ENCODE peak calls at places on chromosomes 13 and 19, in ten cellular contexts. L is uterus; X is AG09309; I is activated naive CD8-positive, alpha-beta T cell treated with anti-CD3 and anti-CD28 coated beads, Interleukin-2, amount 50 U/mL, for 24 hours; S is endothelial cell; H is stimulated activated CD4-positive, alpha-beta T cell treated with anti-CD3 and anti-CD28 coated beads, Interleukin-15, amount 100 ng/mL, for 1 hour; B is H9; A is epithelial cell of esophagus; K is OCI-LY7; E is EL. Z is an unnamed sample.
A peak's percentile ranks its signal among the peaks of the same experiment; 100 is the strongest.

GRCh38 chr13:114034481-114034891 is 60.6 kb upstream of the C13orf46 start:
- DNase-seq in K (no peak), H (no peak), L (no peak), S (no peak), I (no peak), X (no peak), A (no peak), B (no peak), E (no peak), Z (no peak)

GRCh38 chr19:49142866-49143335 is 12.3 kb downstream of the HRC start:
- DNase-seq in I (peak; percentile 78), K (peak; percentile 80), H (no peak), B (peak; percentile 98), E (peak; percentile 95), L (peak; percentile 73), A (peak; percentile 91), S (peak; percentile 91), X (peak; percentile 56), Z (peak; percentile 86)

GRCh38 chr19:38538793-38539528 is 78.8 kb downstream of the MAP4K1 start:
- DNase-seq in L (no peak), A (peak; percentile 9), S (no peak), I (no peak), K (peak; percentile 33), X (no peak), E (no peak), B (no peak), H (no peak), Z (no peak)

GRCh38 chr19:19900124-19900523 is 622 bp upstream of the ZNF93 start:
- DNase-seq in A (no peak), I (peak; percentile 18), H (no peak), X (no peak), L (no peak), E (peak; percentile 82), K (no peak), S (peak; percentile 13), B (no peak), Z (no peak)

GRCh38 chr13:110099922-110100321 is 207.0 kb downstream of the COL4A1 start:
- DNase-seq in K (no peak), B (no peak), I (no peak), X (no peak), E (no peak), H (no peak), L (no peak), A (no peak), S (no peak), Z (no peak)

GRCh38 chr19:6551607-6552450 is 21.0 kb downstream of the TNFSF9 start:
- DNase-seq in A (no peak), S (no peak), B (peak; percentile 86), H (peak; percentile 9), E (no peak), K (no peak), L (no peak), I (peak; percentile 78), X (no peak), Z (no peak)

GRCh38 chr13:21567714-21568113 is 36.3 kb downstream of the MICU2 start:
- DNase-seq in I (no peak), A (peak; percentile 21), X (no peak), E (no peak), K (no peak), L (no peak), B (no peak), S (no peak), H (no peak), Z (no peak)

GRCh38 chr19:7488736-7489353 is at the start of gene PEX11G:
- DNase-seq in S (peak; percentile 94), H (peak; percentile 82), K (peak; percentile 80), E (peak; percentile 85), B (peak; percentile 94), A (peak; percentile 76), X (no peak), I (peak; percentile 95), L (peak; percentile 94), Z (peak; percentile 46)

GRCh38 chr13:21109168-21109567 is 47.8 kb upstream of the LATS2 start:
- DNase-seq in S (no peak), A (no peak), B (no peak), X (no peak), E (no peak), I (no peak), K (no peak), L (no peak), H (no peak), Z (no peak)

GRCh38 chr19:33399081-33399744 is 25.7 kb downstream of the CEBPG start:
- DNase-seq in K (no peak), L (no peak), S (no peak), B (no peak), H (no peak), X (no peak), A (no peak), I (no peak), E (no peak), Z (no peak)

GRCh38 chr13:111186305-111186930 is 71.3 kb downstream of the ARHGEF7 start:
- DNase-seq in E (no peak), X (no peak), K (peak; percentile 27), B (no peak), A (no peak), L (no peak), I (no peak), S (no peak), H (no peak), Z (no peak)

GRCh38 chr13:23794267-23795161 is 94.7 kb downstream of the MIPEP start:
- DNase-seq in B (no peak), L (no peak), S (no peak), H (no peak), A (peak; percentile 39), X (peak; percentile 32), K (peak; percentile 32), I (no peak), E (peak; percentile 71), Z (no peak)

GRCh38 chr19:48603001-48603400 is 3.5 kb upstream of the SPACA4 start:
- DNase-seq in S (no peak), H (no peak), E (no peak), I (no peak), B (no peak), K (no peak), X (no peak), L (no peak), A (no peak), Z (no peak)

GRCh38 chr13:48873598-48873997 is 102.1 kb upstream of the FNDC3A start:
- DNase-seq in E (peak; percentile 78), L (no peak), B (peak; percentile 85), X (no peak), A (peak; percentile 71), I (no peak), S (no peak), H (no peak), K (no peak), Z (no peak)

GRCh38 chr19:55642153-55643002 is 1.1 kb upstream of the ZNF581 start:
- DNase-seq in H (no peak), L (no peak), B (no peak), K (peak; percentile 63), A (peak; percentile 27), I (peak; percentile 54), S (no peak), E (peak; percentile 36), X (no peak), Z (no peak)

GRCh38 chr19:10378124-10378523 is 2.2 kb downstream of the TYK2 start:
- DNase-seq in K (no peak), S (no peak), L (no peak), H (no peak), E (no peak), I (no peak), X (no peak), A (no peak), B (no peak), Z (no peak)

GRCh38 chr19:51811344-51811743 is 16.4 kb downstream of the FPR3 start:
- DNase-seq in A (no peak), H (no peak), B (no peak), E (no peak), L (no peak), X (no peak), K (no peak), S (no peak), I (no peak), Z (no peak)

GRCh38 chr19:10289167-10289835 is 451 bp upstream of the ICAM5 start:
- DNase-seq in S (no peak), I (peak; percentile 72), X (no peak), B (peak; percentile 85), E (peak; percentile 84), K (peak; percentile 89), L (no peak), A (peak; percentile 62), H (peak; percentile 23), Z (peak; percentile 72)